ENCODE peak calls at places on chromosomes 16 and 17, in four cellular contexts. A, Y, V and U are unnamed samples.

GRCh38 chr17:50432125-50432762 is 6.2 kb downstream of the ACSF2 start:
- DNase-seq in A (no peak), Y (no peak), V (peak; percentile 4), U (no peak)

GRCh38 chr17:46890638-46891037 is 32.3 kb upstream of the GOSR2 start:
- DNase-seq in A (no peak), Y (no peak), V (no peak), U (no peak)

GRCh38 chr17:79045830-79046500 is 22.0 kb downstream of the C1QTNF1 start:
- DNase-seq in A (peak; percentile 57), Y (peak; percentile 74), V (peak; percentile 81), U (peak; percentile 67)

GRCh38 chr17:14330492-14330920 is 29.6 kb downstream of the HS3ST3B1 start:
- DNase-seq in A (no peak), Y (no peak), V (peak; percentile 82), U (peak; percentile 97)

GRCh38 chr16:72814226-72814625 is 233.7 kb downstream of the ZFHX3 start:
- DNase-seq in A (peak; percentile 21), Y (no peak), V (no peak), U (no peak)

GRCh38 chr16:49986351-49987124 is 38.5 kb upstream of the CNEP1R1 start:
- DNase-seq in A (peak; percentile 27), Y (no peak), V (peak; percentile 49), U (peak; percentile 59)

GRCh38 chr16:57341062-57341440 is 17.5 kb upstream of the CCL22 start:
- DNase-seq in A (no peak), Y (no peak), V (no peak), U (no peak)

GRCh38 chr17:38897176-38897575 is 27.3 kb downstream of the LASP1 start:
- DNase-seq in A (peak; percentile 28), Y (peak; percentile 53), V (no peak), U (no peak)

GRCh38 chr16:87733190-87733589 is 32.6 kb downstream of the KLHDC4 start:
- DNase-seq in A (no peak), Y (no peak), V (no peak), U (no peak)

GRCh38 chr16:81879625-81880024 is 100.5 kb downstream of the PLCG2 start:
- DNase-seq in A (no peak), Y (no peak), V (no peak), U (no peak)

GRCh38 chr16:48623304-48624016 is 13.5 kb upstream of the N4BP1 start:
- DNase-seq in A (peak; percentile 75), Y (peak; percentile 85), V (peak; percentile 84), U (peak; percentile 89)

GRCh38 chr17:42288078-42288984 is at the start of gene STAT5A:
- DNase-seq in A (peak; percentile 69), Y (peak; percentile 90), V (peak; percentile 89), U (peak; percentile 80)

GRCh38 chr17:82967268-82968032 is 112.0 kb upstream of the METRNL start:
- DNase-seq in A (no peak), Y (no peak), V (no peak), U (no peak)

GRCh38 chr17:33506889-33507650 is 214.0 kb upstream of the ASIC2 start:
- DNase-seq in A (no peak), Y (no peak), V (peak; percentile 59), U (no peak)

GRCh38 chr16:69187891-69188451 is 1.0 kb downstream of the SNTB2 start:
- DNase-seq in A (no peak), Y (peak; percentile 41), V (no peak), U (peak; percentile 52)

GRCh38 chr16:31215287-31216115 is 1.4 kb downstream of the PYDC1 start:
- DNase-seq in A (peak; percentile 55), Y (peak; percentile 61), V (peak; percentile 67), U (peak; percentile 33)

GRCh38 chr16:61820398-61820797 is 215.8 kb downstream of the CDH8 start:
- DNase-seq in A (no peak), Y (no peak), V (peak; percentile 52), U (no peak)

GRCh38 chr17:30970757-30971567 is at the start of gene RNF135:
- DNase-seq in A (peak; percentile 82), Y (peak; percentile 81), V (peak; percentile 84), U (peak; percentile 88)

GRCh38 chr17:21452377-21453143 is 76.4 kb downstream of the KCNJ12 start:
- DNase-seq in A (peak; percentile 65), Y (peak; percentile 50), V (peak; percentile 89), U (peak; percentile 71)

GRCh38 chr16:2842340-2843000 is 12.4 kb downstream of the ZG16B start:
- DNase-seq in A (no peak), Y (peak; percentile 56), V (peak; percentile 61), U (no peak)

GRCh38 chr16:50528820-50529219 is 19.4 kb upstream of the NKD1 start:
- DNase-seq in A (no peak), Y (no peak), V (no peak), U (no peak)

GRCh38 chr17:20008242-20009051 is 712 bp upstream of the SPECC1 start:
- DNase-seq in A (no peak), Y (peak; percentile 30), V (no peak), U (no peak)

GRCh38 chr16:19299565-19299964 is 14.0 kb downstream of the CLEC19A start:
- DNase-seq in A (no peak), Y (no peak), V (no peak), U (no peak)

GRCh38 chr16:80940069-80940856 is 66.4 kb downstream of the CMC2 start:
- DNase-seq in A (peak; percentile 15), Y (no peak), V (no peak), U (peak; percentile 67)

GRCh38 chr16:19114359-19115147 is 789 bp downstream of the ITPRIPL2 start:
- DNase-seq in A (peak; percentile 68), Y (peak; percentile 68), V (peak; percentile 78), U (peak; percentile 61)

GRCh38 chr17:50219345-50219744 is 17.9 kb upstream of the COL1A1 start:
- DNase-seq in A (peak; percentile 90), Y (no peak), V (peak; percentile 91), U (peak; percentile 90)

GRCh38 chr17:36544049-36544319 is 735 bp upstream of the GGNBP2 start:
- DNase-seq in A (peak; percentile 55), Y (peak; percentile 46), V (no peak), U (peak; percentile 64)

GRCh38 chr17:67478266-67479118 is 101.4 kb downstream of the PITPNC1 start:
- DNase-seq in A (no peak), Y (no peak), V (no peak), U (no peak)

GRCh38 chr17:19647697-19648474 is 665 bp upstream of the ALDH3A2 start:
- DNase-seq in A (peak; percentile 54), Y (peak; percentile 58), V (peak; percentile 85), U (peak; percentile 75)

GRCh38 chr16:88013766-88014165 is 62.5 kb downstream of the BANP start:
- DNase-seq in A (no peak), Y (no peak), V (no peak), U (no peak)

GRCh38 chr17:50474523-50474922 is 4.1 kb upstream of the RSAD1 start:
- DNase-seq in A (no peak), Y (no peak), V (no peak), U (no peak)

GRCh38 chr17:14052886-14053615 is 16.3 kb upstream of the COX10 start:
- DNase-seq in A (no peak), Y (no peak), V (peak; percentile 30), U (peak; percentile 66)

GRCh38 chr16:22346463-22346862 is 28.0 kb downstream of the CDR2 start:
- DNase-seq in A (no peak), Y (no peak), V (no peak), U (no peak)

GRCh38 chr17:68053237-68054030 is 17.9 kb downstream of the KPNA2 start:
- DNase-seq in A (peak; percentile 84), Y (no peak), V (peak; percentile 64), U (peak; percentile 99)

DNA sequence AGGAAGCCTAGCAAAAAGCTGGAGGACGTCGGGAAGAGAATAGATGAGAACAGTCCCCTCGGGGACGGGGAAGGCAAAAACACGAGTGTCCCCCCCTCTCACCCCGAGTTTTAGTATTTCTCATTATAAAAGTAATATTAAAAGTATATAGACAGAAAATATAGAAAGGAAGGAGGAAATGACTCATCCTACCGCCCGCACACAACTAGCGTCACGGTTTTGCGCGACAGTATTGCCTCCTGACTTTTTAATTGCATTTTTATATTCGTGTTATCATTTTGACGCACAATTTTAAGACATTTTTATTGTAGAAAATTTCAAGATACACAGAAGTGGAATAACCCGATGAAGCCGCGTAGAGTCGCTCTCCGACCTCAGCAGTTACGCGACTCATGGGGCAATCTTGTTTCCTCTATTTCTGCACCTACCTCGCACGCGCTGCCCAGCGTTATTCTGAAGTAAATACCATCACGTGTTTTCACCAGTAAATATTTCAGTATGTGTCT is 652 bp upstream of the SLC25A19 start:
- DNase-seq in A (peak; percentile 60), Y (peak; percentile 46), V (peak; percentile 73), U (peak; percentile 63)
- TF ChIP-seq CTCF in A (peak; percentile 37), Y (peak; percentile 7), V (peak; percentile 43), U (peak; percentile 46)

GRCh38 chr17:45242015-45242414 is 19.9 kb downstream of the SPATA32 start:
- DNase-seq in A (no peak), Y (no peak), V (no peak), U (no peak)
- H3K4me3 ChIP-seq in A (no peak overlapping the region), Y (no peak overlapping the region), V (no peak overlapping the region), U (no peak overlapping the region)

GRCh38 chr17:43790311-43790940 is 10.2 kb downstream of the CFAP97D1 start:
- DNase-seq in A (no peak), Y (no peak), V (no peak), U (no peak)
- TF ChIP-seq CTCF in A (peak; percentile 26), Y (no peak), V (peak; percentile 52), U (no peak)

DNA sequence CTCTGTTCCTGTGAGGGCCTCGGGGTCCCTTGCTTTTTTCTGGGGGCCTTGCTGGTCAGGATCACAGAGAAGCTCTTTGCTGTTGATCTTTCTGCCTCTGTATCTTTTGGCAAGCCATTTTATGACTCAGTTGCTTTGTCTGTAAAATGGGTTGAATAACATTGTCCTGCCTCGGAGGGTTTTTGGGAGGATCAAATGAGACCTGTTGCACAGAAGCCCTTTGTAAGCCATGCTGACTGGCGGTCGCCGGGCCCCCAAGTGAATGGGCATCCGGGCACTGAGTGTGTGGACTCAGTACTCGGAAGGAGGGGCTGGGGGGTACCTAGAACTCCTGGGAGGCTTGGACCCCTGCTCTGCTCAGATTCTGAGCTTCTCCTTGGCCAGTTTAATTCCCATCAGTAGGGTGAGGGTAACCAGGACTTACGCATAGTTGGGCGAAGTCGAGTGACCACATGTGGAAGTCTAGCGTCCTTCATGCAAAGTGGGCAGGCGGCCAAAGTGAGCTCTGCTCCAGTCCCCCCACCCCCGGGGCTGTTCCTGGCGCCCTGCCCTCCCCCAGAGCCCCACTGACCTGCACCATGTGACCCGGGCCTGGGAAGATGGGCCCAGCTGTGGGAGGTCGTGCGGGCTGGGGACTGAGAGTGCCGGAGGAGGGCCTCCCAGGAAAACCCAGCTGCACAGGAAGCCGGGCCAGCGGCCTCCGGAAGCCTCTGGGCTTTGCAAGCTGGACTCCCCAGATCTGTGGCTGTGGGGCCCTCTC is 284.0 kb downstream of the SEC14L1 start:
- DNase-seq in A (peak; percentile 96), Y (peak; percentile 83), V (peak; percentile 99), U (peak; percentile 87)
- H3K4me3 ChIP-seq in A (no peak overlapping the region), Y (no peak overlapping the region), V (no peak overlapping the region), U (no peak overlapping the region)

DNA sequence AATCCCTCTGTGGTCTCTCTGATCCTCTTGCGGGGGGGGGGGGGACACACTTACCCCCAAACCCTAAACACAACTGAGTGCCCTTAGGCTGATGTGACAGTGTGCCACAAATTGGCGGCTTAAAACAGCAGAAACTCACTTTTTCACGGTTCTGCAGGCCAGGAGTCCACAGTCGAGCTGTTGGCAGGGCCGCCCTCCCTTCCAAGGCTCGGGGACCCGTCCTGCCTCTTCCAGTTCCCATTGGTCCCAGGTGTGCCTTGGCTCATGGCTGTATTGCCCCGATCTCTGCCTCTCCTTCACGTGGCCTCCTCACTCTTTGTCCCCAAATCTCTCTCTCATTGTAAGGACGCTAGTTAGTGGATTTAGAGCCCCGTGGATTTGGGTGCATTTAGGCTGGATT is 199.9 kb upstream of the CIBAR2 start:
- DNase-seq in A (no peak), Y (no peak), V (no peak), U (no peak)
- TF ChIP-seq CTCF in A (no peak), Y (no peak), V (no peak), U (no peak)